ENCODE peak calls at places on chromosomes 13 and 19, in eight cellular contexts. One of them, this sample, is unnamed.
A peak's percentile ranks its signal among the peaks of the same experiment; 100 is the strongest.

GRCh38 chr19:24086974-24087595 is at the start of gene ZNF254:
- DNase-seq in IMR-90: peak; percentile 95
- DNase-seq in uterus: peak; percentile 81
- DNase-seq in transverse colon: peak; percentile 89
- DNase-seq in body of pancreas: peak; percentile 94
- DNase-seq in Peyer's patch: peak; percentile 90
- DNase-seq in heart left ventricle: peak; percentile 96
- DNase-seq in testis: peak; percentile 97
- DNase-seq in this sample: peak; percentile 77

GRCh38 chr19:57466489-57466888 is 9.5 kb upstream of the VN1R1 start:
- DNase-seq in IMR-90: no peak
- DNase-seq in uterus: no peak
- DNase-seq in transverse colon: no peak
- DNase-seq in body of pancreas: no peak
- DNase-seq in Peyer's patch: no peak
- DNase-seq in heart left ventricle: peak; percentile 80
- DNase-seq in testis: no peak
- DNase-seq in this sample: no peak

GRCh38 chr13:63393112-63393511 is 1977.5 kb upstream of the PCDH20 start:
- DNase-seq in IMR-90: peak; percentile 3
- DNase-seq in uterus: no peak
- DNase-seq in transverse colon: no peak
- DNase-seq in body of pancreas: no peak
- DNase-seq in Peyer's patch: no peak
- DNase-seq in heart left ventricle: no peak
- DNase-seq in testis: no peak
- DNase-seq in this sample: no peak

GRCh38 chr13:29713841-29714240 is 118.4 kb upstream of the SLC7A1 start:
- DNase-seq in IMR-90: peak; percentile 21
- DNase-seq in uterus: no peak
- DNase-seq in transverse colon: no peak
- DNase-seq in body of pancreas: no peak
- DNase-seq in Peyer's patch: no peak
- DNase-seq in heart left ventricle: no peak
- DNase-seq in testis: no peak
- DNase-seq in this sample: no peak

GRCh38 chr19:35351441-35352176 is 3.9 kb downstream of the FFAR1 start:
- DNase-seq in IMR-90: no peak
- DNase-seq in uterus: no peak
- DNase-seq in transverse colon: no peak
- DNase-seq in body of pancreas: no peak
- DNase-seq in Peyer's patch: no peak
- DNase-seq in heart left ventricle: no peak
- DNase-seq in testis: no peak
- DNase-seq in this sample: no peak

GRCh38 chr13:20161951-20162300 is 1.1 kb upstream of the GJA3 start:
- DNase-seq in IMR-90: no peak
- DNase-seq in uterus: no peak
- DNase-seq in transverse colon: no peak
- DNase-seq in body of pancreas: no peak
- DNase-seq in Peyer's patch: no peak
- DNase-seq in heart left ventricle: no peak
- DNase-seq in testis: no peak
- DNase-seq in this sample: no peak

GRCh38 chr13:111531505-111531904 is 211.1 kb downstream of the TEX29 start:
- DNase-seq in IMR-90: peak; percentile 0
- DNase-seq in uterus: no peak
- DNase-seq in transverse colon: no peak
- DNase-seq in body of pancreas: peak; percentile 36
- DNase-seq in Peyer's patch: no peak
- DNase-seq in heart left ventricle: no peak
- DNase-seq in testis: no peak
- DNase-seq in this sample: no peak

GRCh38 chr19:16886305-16886880 is 2.4 kb upstream of the F2RL3 start:
- DNase-seq in IMR-90: peak; percentile 46
- DNase-seq in uterus: peak; percentile 81
- DNase-seq in transverse colon: peak; percentile 39
- DNase-seq in body of pancreas: peak; percentile 30
- DNase-seq in Peyer's patch: no peak
- DNase-seq in heart left ventricle: peak; percentile 76
- DNase-seq in testis: peak; percentile 90
- DNase-seq in this sample: no peak

GRCh38 chr19:42455621-42456081 is 12.9 kb upstream of the CXCL17 start:
- DNase-seq in IMR-90: no peak
- DNase-seq in uterus: no peak
- DNase-seq in transverse colon: peak; percentile 78
- DNase-seq in body of pancreas: no peak
- DNase-seq in Peyer's patch: no peak
- DNase-seq in heart left ventricle: no peak
- DNase-seq in testis: no peak
- DNase-seq in this sample: no peak

GRCh38 chr19:49004964-49005614 is 11.4 kb downstream of the RUVBL2 start:
- DNase-seq in IMR-90: no peak
- DNase-seq in uterus: no peak
- DNase-seq in transverse colon: no peak
- DNase-seq in body of pancreas: no peak
- DNase-seq in Peyer's patch: no peak
- DNase-seq in heart left ventricle: no peak
- DNase-seq in testis: no peak
- DNase-seq in this sample: no peak
- H3K36me3 ChIP-seq in IMR-90: peaks cover 44% of the 10 kb centered on the region
- H3K36me3 ChIP-seq in uterus: no peaks in the 10 kb centered on the region
- H3K36me3 ChIP-seq in transverse colon: peaks cover 31% of the 10 kb centered on the region
- H3K36me3 ChIP-seq in body of pancreas: no peaks in the 10 kb centered on the region
- H3K36me3 ChIP-seq in Peyer's patch: no peaks in the 10 kb centered on the region
- H3K36me3 ChIP-seq in heart left ventricle: no peaks in the 10 kb centered on the region
- H3K36me3 ChIP-seq in testis: no peaks in the 10 kb centered on the region
- H3K36me3 ChIP-seq in this sample: peaks cover 8% of the 10 kb centered on the region

GRCh38 chr13:113991191-113991669 is 17.4 kb upstream of the C13orf46 start:
- DNase-seq in IMR-90: no peak
- DNase-seq in uterus: no peak
- DNase-seq in transverse colon: no peak
- DNase-seq in body of pancreas: no peak
- DNase-seq in Peyer's patch: no peak
- DNase-seq in heart left ventricle: peak; percentile 29
- DNase-seq in testis: peak; percentile 44
- DNase-seq in this sample: no peak

GRCh38 chr13:113992276-113993005 is 18.6 kb upstream of the C13orf46 start:
- DNase-seq in IMR-90: no peak
- DNase-seq in uterus: no peak
- DNase-seq in transverse colon: no peak
- DNase-seq in body of pancreas: no peak
- DNase-seq in Peyer's patch: no peak
- DNase-seq in heart left ventricle: peak; percentile 26
- DNase-seq in testis: no peak
- DNase-seq in this sample: no peak

GRCh38 chr13:113989585-113990300 is 15.9 kb upstream of the C13orf46 start:
- DNase-seq in IMR-90: no peak
- DNase-seq in uterus: no peak
- DNase-seq in transverse colon: no peak
- DNase-seq in body of pancreas: no peak
- DNase-seq in Peyer's patch: no peak
- DNase-seq in heart left ventricle: peak; percentile 9
- DNase-seq in testis: no peak
- DNase-seq in this sample: no peak

GRCh38 chr13:113990321-113990837 is 16.5 kb upstream of the C13orf46 start:
- DNase-seq in IMR-90: no peak
- DNase-seq in uterus: no peak
- DNase-seq in transverse colon: no peak
- DNase-seq in body of pancreas: no peak
- DNase-seq in Peyer's patch: no peak
- DNase-seq in heart left ventricle: peak; percentile 17
- DNase-seq in testis: peak; percentile 8
- DNase-seq in this sample: no peak

DNA sequence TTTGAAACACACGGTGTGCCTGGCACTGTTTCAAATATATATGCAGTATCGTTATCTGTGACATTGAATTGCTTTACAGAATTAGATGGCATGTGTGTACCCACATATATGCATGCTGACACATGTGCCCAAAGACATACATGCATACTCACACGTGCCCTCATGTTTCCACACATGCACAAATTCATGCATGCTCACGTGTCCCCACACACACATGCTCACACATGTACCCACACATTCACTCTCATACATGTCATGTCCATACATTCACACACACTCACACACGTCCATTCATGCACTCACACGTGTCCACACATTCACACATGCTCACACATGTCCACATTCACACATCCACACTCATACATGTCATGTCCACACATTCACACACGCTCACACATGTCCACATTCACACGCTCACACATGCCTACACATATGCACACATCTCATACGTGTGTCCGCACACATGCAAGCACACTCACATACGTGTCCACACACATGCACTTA is 17.9 kb upstream of the C13orf46 start:
- DNase-seq in IMR-90: no peak
- DNase-seq in uterus: no peak
- DNase-seq in transverse colon: no peak
- DNase-seq in body of pancreas: no peak
- DNase-seq in Peyer's patch: no peak
- DNase-seq in heart left ventricle: peak; percentile 8
- DNase-seq in testis: no peak
- DNase-seq in this sample: no peak
- TF ChIP-seq POLR2A in IMR-90: no peak
- TF ChIP-seq POLR2A in uterus: no peak
- TF ChIP-seq POLR2A in transverse colon: no peak
- TF ChIP-seq POLR2A in body of pancreas: no peak
- TF ChIP-seq POLR2A in Peyer's patch: no peak
- TF ChIP-seq POLR2A in heart left ventricle: no peak
- TF ChIP-seq POLR2A in testis: no peak
- TF ChIP-seq POLR2A in this sample: no peak

GRCh38 chr19:3225677-3226093 is 1.2 kb downstream of the CELF5 start:
- DNase-seq in IMR-90: no peak
- DNase-seq in uterus: no peak
- DNase-seq in transverse colon: no peak
- DNase-seq in body of pancreas: no peak
- DNase-seq in Peyer's patch: no peak
- DNase-seq in heart left ventricle: no peak
- DNase-seq in testis: no peak
- DNase-seq in this sample: no peak

GRCh38 chr19:3220576-3220975 is 3.9 kb upstream of the CELF5 start:
- DNase-seq in IMR-90: no peak
- DNase-seq in uterus: no peak
- DNase-seq in transverse colon: no peak
- DNase-seq in body of pancreas: no peak
- DNase-seq in Peyer's patch: no peak
- DNase-seq in heart left ventricle: no peak
- DNase-seq in testis: no peak
- DNase-seq in this sample: no peak

GRCh38 chr19:3222709-3223108 is 1.8 kb upstream of the CELF5 start:
- DNase-seq in IMR-90: no peak
- DNase-seq in uterus: no peak
- DNase-seq in transverse colon: no peak
- DNase-seq in body of pancreas: no peak
- DNase-seq in Peyer's patch: no peak
- DNase-seq in heart left ventricle: no peak
- DNase-seq in testis: no peak
- DNase-seq in this sample: no peak

GRCh38 chr19:3227054-3227626 is 2.7 kb downstream of the CELF5 start:
- DNase-seq in IMR-90: no peak
- DNase-seq in uterus: no peak
- DNase-seq in transverse colon: no peak
- DNase-seq in body of pancreas: no peak
- DNase-seq in Peyer's patch: no peak
- DNase-seq in heart left ventricle: no peak
- DNase-seq in testis: no peak
- DNase-seq in this sample: no peak

DNA sequence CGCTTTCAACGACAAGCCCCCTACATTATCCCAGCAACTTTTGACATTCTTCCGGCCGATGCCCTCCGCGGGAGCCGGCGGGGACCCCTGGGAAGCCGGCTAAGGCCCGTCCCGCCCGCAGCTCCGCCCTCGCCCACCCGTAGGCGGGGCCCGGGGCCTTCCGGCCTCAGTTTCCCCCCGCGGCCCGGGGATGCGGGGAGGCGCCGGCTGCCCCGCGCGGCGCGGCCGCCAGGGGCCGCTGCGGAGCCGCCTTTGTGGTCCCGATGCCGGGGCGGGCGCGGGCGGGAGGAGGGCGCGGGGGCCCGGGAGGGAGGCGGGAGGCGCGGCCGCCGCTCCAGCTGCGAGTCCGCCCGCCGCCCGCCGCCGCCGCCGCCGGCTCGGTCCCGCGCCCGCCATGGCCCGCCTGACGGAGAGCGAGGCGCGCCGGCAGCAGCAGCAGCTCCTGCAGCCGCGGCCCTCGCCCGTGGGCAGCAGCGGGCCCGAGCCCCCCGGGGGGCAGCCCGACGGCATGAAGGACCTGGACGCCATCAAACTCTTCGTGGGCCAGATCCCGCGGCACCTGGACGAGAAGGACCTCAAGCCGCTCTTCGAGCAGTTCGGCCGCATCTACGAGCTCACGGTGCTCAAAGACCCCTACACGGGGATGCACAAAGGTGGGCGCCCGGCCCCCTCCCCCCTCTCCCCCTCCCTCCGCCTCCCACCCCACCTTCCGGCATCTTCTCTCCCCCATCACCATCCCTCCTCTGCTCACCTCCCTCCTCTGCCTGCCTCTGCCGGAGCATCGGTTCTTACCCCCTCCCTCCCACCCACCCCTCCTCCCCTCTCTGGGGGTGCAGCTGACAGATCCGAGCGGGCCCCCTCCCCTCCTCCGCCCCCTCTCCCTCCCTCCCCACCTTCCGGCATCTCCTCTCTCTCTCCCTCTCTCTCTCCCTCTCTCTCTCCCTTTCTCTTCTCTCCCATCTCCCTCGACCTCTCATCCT is at the start of gene CELF5:
- DNase-seq in IMR-90: no peak
- DNase-seq in uterus: no peak
- DNase-seq in transverse colon: peak; percentile 53
- DNase-seq in body of pancreas: peak; percentile 45
- DNase-seq in Peyer's patch: peak; percentile 45
- DNase-seq in heart left ventricle: peak; percentile 54
- DNase-seq in testis: peak; percentile 46
- DNase-seq in this sample: no peak
- TF ChIP-seq CTCF in IMR-90: peak; percentile 61
- TF ChIP-seq CTCF in uterus: peak; percentile 62
- TF ChIP-seq CTCF in transverse colon: peak; percentile 67
- TF ChIP-seq CTCF in body of pancreas: peak; percentile 73
- TF ChIP-seq CTCF in Peyer's patch: peak; percentile 26
- TF ChIP-seq CTCF in heart left ventricle: peak; percentile 68
- TF ChIP-seq CTCF in testis: peak; percentile 51
- TF ChIP-seq CTCF in this sample: peak; percentile 73

GRCh38 chr19:45351401-45351952 is 10.9 kb downstream of the KLC3 start:
- DNase-seq in IMR-90: no peak
- DNase-seq in uterus: no peak
- DNase-seq in transverse colon: no peak
- DNase-seq in body of pancreas: no peak
- DNase-seq in Peyer's patch: no peak
- DNase-seq in heart left ventricle: no peak
- DNase-seq in testis: no peak
- DNase-seq in this sample: no peak
- H3K36me3 ChIP-seq in IMR-90: peaks cover 43% of the 10 kb centered on the region
- H3K36me3 ChIP-seq in uterus: no peaks in the 10 kb centered on the region
- H3K36me3 ChIP-seq in transverse colon: no peaks in the 10 kb centered on the region
- H3K36me3 ChIP-seq in body of pancreas: no peaks in the 10 kb centered on the region
- H3K36me3 ChIP-seq in Peyer's patch: no peaks in the 10 kb centered on the region
- H3K36me3 ChIP-seq in heart left ventricle: no peaks in the 10 kb centered on the region
- H3K36me3 ChIP-seq in testis: no peaks in the 10 kb centered on the region
- H3K36me3 ChIP-seq in this sample: no peaks in the 10 kb centered on the region

GRCh38 chr19:48630289-48631036 is 6.7 kb downstream of the DBP start:
- DNase-seq in IMR-90: no peak
- DNase-seq in uterus: peak; percentile 74
- DNase-seq in transverse colon: peak; percentile 82
- DNase-seq in body of pancreas: peak; percentile 65
- DNase-seq in Peyer's patch: no peak
- DNase-seq in heart left ventricle: peak; percentile 89
- DNase-seq in testis: peak; percentile 92
- DNase-seq in this sample: no peak
- TF ChIP-seq POLR2A in IMR-90: no peak
- TF ChIP-seq POLR2A in uterus: no peak
- TF ChIP-seq POLR2A in transverse colon: no peak
- TF ChIP-seq POLR2A in body of pancreas: no peak
- TF ChIP-seq POLR2A in Peyer's patch: peak; percentile 4
- TF ChIP-seq POLR2A in heart left ventricle: no peak
- TF ChIP-seq POLR2A in testis: no peak
- TF ChIP-seq POLR2A in this sample: no peak

This sample was measured in tibial nerve.